ENCODE peak calls at places on chromosomes 2 and 18, in nine cellular contexts. One of them, this sample, is unnamed.

GRCh38 chr2:15993232-15993610 is 52.9 kb downstream of the MYCN start:
- DNase-seq in NCI-H774: no peak
- DNase-seq in T-helper 9 cell: no peak
- DNase-seq in M059J: no peak
- DNase-seq in WTC11: no peak
- DNase-seq in NCI-H510A treated with DMSO at 0.1 percent for 48 hours: no peak
- DNase-seq in nucleus accumbens: no peak
- DNase-seq in stimulated activated CD4-positive, alpha-beta T cell treated with anti-CD3 and anti-CD28 coated beads, Interleukin-1b, Interleukin-23, amount 100 ng/mL, for 1 hour: no peak
- DNase-seq in activated CD8-positive, alpha-beta T cell treated with anti-CD3 and anti-CD28 coated beads for 36 hours: no peak
- DNase-seq in this sample: no peak

GRCh38 chr18:37574113-37574512 is 8.5 kb upstream of the CELF4 start:
- DNase-seq in NCI-H510A treated with DMSO at 0.1 percent for 48 hours: no peak
- DNase-seq in activated CD8-positive, alpha-beta T cell treated with anti-CD3 and anti-CD28 coated beads for 36 hours: no peak
- DNase-seq in stimulated activated CD4-positive, alpha-beta T cell treated with anti-CD3 and anti-CD28 coated beads, Interleukin-1b, Interleukin-23, amount 100 ng/mL, for 1 hour: no peak
- DNase-seq in NCI-H774: no peak
- DNase-seq in WTC11: no peak
- DNase-seq in nucleus accumbens: no peak
- DNase-seq in M059J: peak; percentile 30
- DNase-seq in T-helper 9 cell: no peak
- DNase-seq in this sample: no peak

GRCh38 chr18:5630057-5630765 is 86.4 kb upstream of the EPB41L3 start:
- DNase-seq in nucleus accumbens: no peak
- DNase-seq in NCI-H510A treated with DMSO at 0.1 percent for 48 hours: peak; percentile 91
- DNase-seq in T-helper 9 cell: no peak
- DNase-seq in WTC11: peak; percentile 88
- DNase-seq in M059J: peak; percentile 36
- DNase-seq in NCI-H774: no peak
- DNase-seq in activated CD8-positive, alpha-beta T cell treated with anti-CD3 and anti-CD28 coated beads for 36 hours: peak; percentile 37
- DNase-seq in stimulated activated CD4-positive, alpha-beta T cell treated with anti-CD3 and anti-CD28 coated beads, Interleukin-1b, Interleukin-23, amount 100 ng/mL, for 1 hour: no peak
- DNase-seq in this sample: peak; percentile 77

GRCh38 chr2:5618271-5618670 is 73.9 kb upstream of the SOX11 start:
- DNase-seq in WTC11: no peak
- DNase-seq in NCI-H774: no peak
- DNase-seq in nucleus accumbens: no peak
- DNase-seq in NCI-H510A treated with DMSO at 0.1 percent for 48 hours: no peak
- DNase-seq in activated CD8-positive, alpha-beta T cell treated with anti-CD3 and anti-CD28 coated beads for 36 hours: no peak
- DNase-seq in T-helper 9 cell: no peak
- DNase-seq in stimulated activated CD4-positive, alpha-beta T cell treated with anti-CD3 and anti-CD28 coated beads, Interleukin-1b, Interleukin-23, amount 100 ng/mL, for 1 hour: no peak
- DNase-seq in M059J: no peak
- DNase-seq in this sample: no peak

GRCh38 chr2:45264227-45265225 is 255.3 kb upstream of the SIX2 start:
- DNase-seq in M059J: peak; percentile 62
- DNase-seq in NCI-H774: no peak
- DNase-seq in activated CD8-positive, alpha-beta T cell treated with anti-CD3 and anti-CD28 coated beads for 36 hours: peak; percentile 20
- DNase-seq in T-helper 9 cell: no peak
- DNase-seq in WTC11: no peak
- DNase-seq in nucleus accumbens: no peak
- DNase-seq in NCI-H510A treated with DMSO at 0.1 percent for 48 hours: no peak
- DNase-seq in stimulated activated CD4-positive, alpha-beta T cell treated with anti-CD3 and anti-CD28 coated beads, Interleukin-1b, Interleukin-23, amount 100 ng/mL, for 1 hour: no peak
- DNase-seq in this sample: no peak

GRCh38 chr2:111071480-111072143 is 49.1 kb upstream of the BCL2L11 start:
- DNase-seq in NCI-H510A treated with DMSO at 0.1 percent for 48 hours: peak; percentile 67
- DNase-seq in NCI-H774: peak; percentile 29
- DNase-seq in T-helper 9 cell: no peak
- DNase-seq in M059J: peak; percentile 92
- DNase-seq in nucleus accumbens: no peak
- DNase-seq in activated CD8-positive, alpha-beta T cell treated with anti-CD3 and anti-CD28 coated beads for 36 hours: no peak
- DNase-seq in WTC11: no peak
- DNase-seq in stimulated activated CD4-positive, alpha-beta T cell treated with anti-CD3 and anti-CD28 coated beads, Interleukin-1b, Interleukin-23, amount 100 ng/mL, for 1 hour: no peak
- DNase-seq in this sample: no peak

GRCh38 chr2:150081775-150082517 is 405.5 kb downstream of the RND3 start:
- DNase-seq in NCI-H774: no peak
- DNase-seq in activated CD8-positive, alpha-beta T cell treated with anti-CD3 and anti-CD28 coated beads for 36 hours: no peak
- DNase-seq in nucleus accumbens: no peak
- DNase-seq in NCI-H510A treated with DMSO at 0.1 percent for 48 hours: no peak
- DNase-seq in M059J: no peak
- DNase-seq in T-helper 9 cell: no peak
- DNase-seq in stimulated activated CD4-positive, alpha-beta T cell treated with anti-CD3 and anti-CD28 coated beads, Interleukin-1b, Interleukin-23, amount 100 ng/mL, for 1 hour: no peak
- DNase-seq in WTC11: no peak
- DNase-seq in this sample: no peak

GRCh38 chr2:109527846-109528705 is 85.7 kb downstream of the SEPTIN10 start:
- DNase-seq in NCI-H774: no peak
- DNase-seq in M059J: peak; percentile 44
- DNase-seq in nucleus accumbens: no peak
- DNase-seq in T-helper 9 cell: no peak
- DNase-seq in activated CD8-positive, alpha-beta T cell treated with anti-CD3 and anti-CD28 coated beads for 36 hours: no peak
- DNase-seq in stimulated activated CD4-positive, alpha-beta T cell treated with anti-CD3 and anti-CD28 coated beads, Interleukin-1b, Interleukin-23, amount 100 ng/mL, for 1 hour: no peak
- DNase-seq in NCI-H510A treated with DMSO at 0.1 percent for 48 hours: no peak
- DNase-seq in WTC11: no peak
- DNase-seq in this sample: no peak

GRCh38 chr2:38428940-38429339 is 51.9 kb upstream of the ATL2 start:
- DNase-seq in T-helper 9 cell: no peak
- DNase-seq in nucleus accumbens: no peak
- DNase-seq in NCI-H774: no peak
- DNase-seq in activated CD8-positive, alpha-beta T cell treated with anti-CD3 and anti-CD28 coated beads for 36 hours: no peak
- DNase-seq in M059J: no peak
- DNase-seq in stimulated activated CD4-positive, alpha-beta T cell treated with anti-CD3 and anti-CD28 coated beads, Interleukin-1b, Interleukin-23, amount 100 ng/mL, for 1 hour: no peak
- DNase-seq in NCI-H510A treated with DMSO at 0.1 percent for 48 hours: no peak
- DNase-seq in WTC11: no peak
- DNase-seq in this sample: no peak

GRCh38 chr2:45790157-45790723 is 138.8 kb downstream of the PRKCE start:
- DNase-seq in NCI-H510A treated with DMSO at 0.1 percent for 48 hours: no peak
- DNase-seq in activated CD8-positive, alpha-beta T cell treated with anti-CD3 and anti-CD28 coated beads for 36 hours: no peak
- DNase-seq in NCI-H774: no peak
- DNase-seq in nucleus accumbens: no peak
- DNase-seq in M059J: no peak
- DNase-seq in stimulated activated CD4-positive, alpha-beta T cell treated with anti-CD3 and anti-CD28 coated beads, Interleukin-1b, Interleukin-23, amount 100 ng/mL, for 1 hour: no peak
- DNase-seq in T-helper 9 cell: no peak
- DNase-seq in WTC11: no peak
- DNase-seq in this sample: no peak

GRCh38 chr2:84481702-84482101 is 22.6 kb upstream of the SUCLG1 start:
- DNase-seq in stimulated activated CD4-positive, alpha-beta T cell treated with anti-CD3 and anti-CD28 coated beads, Interleukin-1b, Interleukin-23, amount 100 ng/mL, for 1 hour: no peak
- DNase-seq in WTC11: no peak
- DNase-seq in NCI-H510A treated with DMSO at 0.1 percent for 48 hours: no peak
- DNase-seq in M059J: peak; percentile 66
- DNase-seq in nucleus accumbens: no peak
- DNase-seq in NCI-H774: no peak
- DNase-seq in activated CD8-positive, alpha-beta T cell treated with anti-CD3 and anti-CD28 coated beads for 36 hours: peak; percentile 49
- DNase-seq in T-helper 9 cell: no peak
- DNase-seq in this sample: no peak

GRCh38 chr2:219308142-219309093 is 783 bp downstream of the PTPRN start:
- DNase-seq in NCI-H510A treated with DMSO at 0.1 percent for 48 hours: peak; percentile 68
- DNase-seq in NCI-H774: no peak
- DNase-seq in activated CD8-positive, alpha-beta T cell treated with anti-CD3 and anti-CD28 coated beads for 36 hours: peak; percentile 77
- DNase-seq in T-helper 9 cell: peak; percentile 62
- DNase-seq in nucleus accumbens: no peak
- DNase-seq in M059J: peak; percentile 74
- DNase-seq in WTC11: peak; percentile 94
- DNase-seq in stimulated activated CD4-positive, alpha-beta T cell treated with anti-CD3 and anti-CD28 coated beads, Interleukin-1b, Interleukin-23, amount 100 ng/mL, for 1 hour: peak; percentile 55
- DNase-seq in this sample: peak; percentile 62

GRCh38 chr2:101120124-101120996 is 30.8 kb downstream of the TBC1D8 start:
- DNase-seq in NCI-H774: peak; percentile 10
- DNase-seq in nucleus accumbens: no peak
- DNase-seq in WTC11: no peak
- DNase-seq in M059J: peak; percentile 96
- DNase-seq in T-helper 9 cell: no peak
- DNase-seq in activated CD8-positive, alpha-beta T cell treated with anti-CD3 and anti-CD28 coated beads for 36 hours: peak; percentile 24
- DNase-seq in NCI-H510A treated with DMSO at 0.1 percent for 48 hours: peak; percentile 51
- DNase-seq in stimulated activated CD4-positive, alpha-beta T cell treated with anti-CD3 and anti-CD28 coated beads, Interleukin-1b, Interleukin-23, amount 100 ng/mL, for 1 hour: no peak
- DNase-seq in this sample: no peak

This sample was measured in frontal cortex.